ENCODE peak calls at places on chromosomes 11 and 22, in five cellular contexts. C, L, I, H and G are unnamed samples.
A peak's percentile ranks its signal among the peaks of the same experiment; 100 is the strongest.

GRCh38 chr11:34405079-34405858 is 33.5 kb upstream of the CAT start:
- DNase-seq in I (no peak), C (no peak), H (no peak), L (no peak), G (no peak)

GRCh38 chr22:36873614-36874308 is 13.0 kb downstream of the NCF4 start:
- DNase-seq in L (no peak), H (no peak), I (peak; percentile 64), C (peak; percentile 50), G (peak; percentile 99)

GRCh38 chr11:2468363-2469240 is 23.8 kb downstream of the KCNQ1 start:
- DNase-seq in I (no peak), L (no peak), H (no peak), C (no peak), G (no peak)

GRCh38 chr22:49894321-49895072 is 23.7 kb downstream of the ALG12 start:
- DNase-seq in L (no peak), C (no peak), H (no peak), I (no peak), G (no peak)

GRCh38 chr11:115179647-115180046 is 324.6 kb downstream of the CADM1 start:
- DNase-seq in H (no peak), L (no peak), C (no peak), I (no peak), G (no peak)

GRCh38 chr11:65591939-65592814 is 3.4 kb downstream of the KCNK7 start:
- DNase-seq in I (peak; percentile 81), L (no peak), C (peak; percentile 84), H (no peak), G (peak; percentile 48)

GRCh38 chr11:65576867-65577755 is 1.3 kb downstream of the EHBP1L1 start:
- DNase-seq in H (no peak), I (peak; percentile 78), L (no peak), C (no peak), G (peak; percentile 81)

GRCh38 chr11:118398797-118399564 is 2.4 kb upstream of the ATP5MG start:
- DNase-seq in I (peak; percentile 3), L (no peak), C (no peak), H (no peak), G (no peak)

GRCh38 chr11:976431-977160 is 50.9 kb downstream of the AP2A2 start:
- DNase-seq in I (no peak), C (no peak), H (no peak), L (no peak), G (no peak)

GRCh38 chr11:102476812-102477211 is 24.2 kb upstream of the TMEM123 start:
- DNase-seq in C (no peak), I (no peak), H (no peak), L (no peak), G (no peak)

GRCh38 chr11:78424334-78425270 is 7.0 kb upstream of the GAB2 start:
- DNase-seq in H (no peak), C (no peak), L (no peak), I (peak; percentile 69), G (peak; percentile 55)

GRCh38 chr11:18321622-18321990 is 334 bp downstream of the HPS5 start:
- DNase-seq in L (no peak), H (no peak), I (no peak), C (no peak), G (peak; percentile 21)

GRCh38 chr11:1118755-1119275 is 38.9 kb upstream of the MUC5AC start:
- DNase-seq in H (no peak), I (no peak), L (no peak), C (no peak), G (no peak)

GRCh38 chr11:77604281-77604680 is 14.5 kb downstream of the AQP11 start:
- DNase-seq in H (no peak), L (no peak), I (no peak), C (no peak), G (no peak)

GRCh38 chr11:33234397-33235168 is 22.6 kb upstream of the HIPK3 start:
- DNase-seq in L (no peak), C (no peak), H (no peak), I (no peak), G (no peak)

GRCh38 chr22:36165161-36165560 is 4.6 kb upstream of the APOL3 start:
- DNase-seq in H (no peak), L (no peak), C (no peak), I (no peak), G (no peak)

GRCh38 chr11:15180212-15180814 is 65.6 kb downstream of the INSC start:
- DNase-seq in H (no peak), I (peak; percentile 51), C (no peak), L (no peak), G (no peak)

GRCh38 chr22:27086728-27087450 is 429.5 kb downstream of the MIAT start:
- DNase-seq in C (no peak), H (no peak), L (no peak), I (no peak), G (no peak)

GRCh38 chr22:27088026-27088425 is 430.6 kb downstream of the MIAT start:
- DNase-seq in L (no peak), C (no peak), H (no peak), I (no peak), G (no peak)

GRCh38 chr22:27086080-27086479 is 428.7 kb downstream of the MIAT start:
- DNase-seq in L (no peak), C (no peak), I (no peak), H (no peak), G (no peak)

GRCh38 chr22:27080191-27080590 is 422.8 kb downstream of the MIAT start:
- DNase-seq in I (no peak), H (no peak), C (no peak), L (no peak), G (no peak)

DNA sequence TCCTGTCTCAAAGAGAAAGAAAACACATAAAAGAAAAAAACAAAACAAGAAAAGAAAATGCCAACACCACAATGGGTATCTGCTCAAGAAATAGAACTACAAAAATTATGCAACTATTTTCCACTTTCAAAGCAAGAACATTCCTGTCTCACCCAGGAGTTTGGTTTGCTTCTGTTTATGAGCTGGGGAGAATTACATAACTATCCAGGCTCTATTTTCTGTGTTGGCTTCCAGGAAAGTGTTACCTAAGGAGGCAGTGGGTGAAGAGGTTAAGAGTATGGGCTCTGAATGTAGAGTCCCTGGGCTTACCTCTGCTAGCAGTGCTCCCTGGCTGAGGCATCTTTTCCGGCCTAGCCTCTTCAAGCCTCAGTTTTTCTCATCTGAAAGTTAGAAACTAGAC is 426.7 kb downstream of the MIAT start:
- DNase-seq in C (no peak), L (no peak), H (no peak), I (no peak), G (no peak)
- H3K27me3 ChIP-seq in C (no peaks in the 10 kb centered on the region), L (no peaks in the 10 kb centered on the region), H (no peaks in the 10 kb centered on the region), I (peaks cover 82% of the 10 kb centered on the region), G (no peaks in the 10 kb centered on the region)

GRCh38 chr11:109193880-109194279 is 228.1 kb upstream of the C11orf87 start:
- DNase-seq in H (no peak), L (no peak), C (no peak), I (no peak), G (no peak)

GRCh38 chr11:109197656-109198055 is 224.3 kb upstream of the C11orf87 start:
- DNase-seq in L (no peak), H (no peak), C (no peak), I (peak; percentile 18), G (no peak)

GRCh38 chr11:109196016-109196415 is 226.0 kb upstream of the C11orf87 start:
- DNase-seq in L (no peak), I (peak; percentile 3), C (no peak), H (no peak), G (no peak)

GRCh38 chr11:109192864-109193263 is 229.1 kb upstream of the C11orf87 start:
- DNase-seq in H (no peak), C (no peak), I (no peak), L (no peak), G (no peak)
- H2BK12ac ChIP-seq in H (no peak overlapping the region), C (no peak overlapping the region), I (no peak overlapping the region), L (no peak overlapping the region), G (no peak overlapping the region)

GRCh38 chr11:6418199-6418957 is 516 bp downstream of the APBB1 start:
- DNase-seq in I (no peak), H (no peak), L (peak; percentile 48), C (peak; percentile 64), G (no peak)
- H3K27me3 ChIP-seq in I (no peaks in the 10 kb centered on the region), H (peaks cover 13% of the 10 kb centered on the region), L (no peaks in the 10 kb centered on the region), C (peaks cover 5% of the 10 kb centered on the region), G (peaks cover 4% of the 10 kb centered on the region)

GRCh38 chr22:26513852-26514251 is 1.6 kb upstream of the TFIP11 start:
- DNase-seq in H (no peak), C (no peak), L (no peak), I (no peak), G (no peak)
- H2BK12ac ChIP-seq in H (no peak overlapping the region), C (no peak overlapping the region), L (no peak overlapping the region), I (no peak overlapping the region), G (no peak overlapping the region)

GRCh38 chr11:45657496-45658260 is 7.7 kb downstream of the CHST1 start:
- DNase-seq in I (no peak), H (no peak), C (peak; percentile 18), L (no peak), G (no peak)

GRCh38 chr11:45660717-45661416 is 4.6 kb downstream of the CHST1 start:
- DNase-seq in I (no peak), H (no peak), L (no peak), C (no peak), G (no peak)

GRCh38 chr11:45659818-45660160 is 5.6 kb downstream of the CHST1 start:
- DNase-seq in H (no peak), C (no peak), I (no peak), L (no peak), G (no peak)

GRCh38 chr11:45659031-45659817 is 6.2 kb downstream of the CHST1 start:
- DNase-seq in L (no peak), I (no peak), H (no peak), C (no peak), G (no peak)

DNA sequence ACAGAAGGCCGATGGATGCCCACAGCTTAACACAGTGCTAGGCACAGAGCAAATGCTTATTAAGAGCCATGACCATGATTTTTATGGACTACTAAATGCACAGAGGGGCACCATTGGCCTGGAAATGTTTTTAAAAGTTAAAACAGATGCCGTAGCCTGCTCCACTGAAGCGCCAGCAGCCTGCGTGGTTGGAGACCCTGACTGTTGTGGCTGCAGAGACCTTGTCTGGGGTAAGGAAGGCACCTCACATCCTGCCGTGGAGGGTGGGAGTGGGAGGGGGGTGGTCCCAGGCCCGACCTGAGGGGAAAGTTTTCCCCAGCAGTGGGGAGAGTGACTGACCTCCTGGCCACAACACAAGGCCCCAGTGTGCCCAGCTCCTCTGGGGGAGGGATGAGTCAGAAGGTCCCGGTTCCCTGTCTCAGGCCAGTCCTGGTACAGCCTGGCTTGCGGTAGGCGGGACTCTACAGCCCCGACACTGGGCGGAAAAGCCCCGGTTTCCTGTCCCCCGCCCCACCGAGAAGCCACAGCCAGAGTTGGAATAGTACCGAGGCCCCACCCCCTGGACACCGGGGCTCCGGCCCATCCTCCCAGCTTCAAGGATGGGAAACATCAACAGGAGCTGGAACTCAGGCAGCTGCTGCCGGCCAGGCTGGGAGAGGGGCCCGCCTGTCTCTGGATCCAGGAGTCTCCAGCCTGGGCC is 7.0 kb downstream of the CHST1 start:
- DNase-seq in I (peak; percentile 95), C (peak; percentile 89), L (no peak), H (peak; percentile 77), G (no peak)
- H3K27me3 ChIP-seq in I (peaks cover 44% of the 10 kb centered on the region), C (no peaks in the 10 kb centered on the region), L (no peaks in the 10 kb centered on the region), H (peaks cover 9% of the 10 kb centered on the region), G (peaks cover 9% of the 10 kb centered on the region)

DNA sequence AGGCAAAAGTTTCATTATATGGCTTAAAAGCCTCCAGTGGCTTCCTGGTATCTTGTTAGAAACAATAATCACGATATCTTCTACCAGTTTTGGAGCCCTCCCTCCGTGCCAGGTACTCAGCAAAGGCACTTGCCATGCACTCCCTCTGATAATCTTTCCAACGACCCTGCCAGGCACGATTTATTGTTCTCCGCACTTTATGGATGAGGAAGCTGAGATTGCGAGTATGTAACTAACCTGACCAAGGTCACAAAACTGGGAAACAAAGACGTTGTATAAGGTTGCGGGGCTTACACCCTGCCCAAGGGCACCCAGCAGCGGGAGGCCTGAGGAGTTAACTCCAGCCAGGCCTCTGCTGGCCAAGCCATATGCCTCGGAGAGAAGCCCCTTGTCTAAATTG is 218.1 kb downstream of the SNX19 start:
- DNase-seq in H (no peak), I (no peak), L (no peak), C (no peak), G (no peak)
- H2BK12ac ChIP-seq in H (no peak overlapping the region), I (no peak overlapping the region), L (no peak overlapping the region), C (no peak overlapping the region), G (no peak overlapping the region)